ENCODE peak calls at places on chromosomes 1 and 21, in seven cellular contexts. Y is spleen, V is left ventricle myocardium inferior, L is transverse colon, J is neuronal stem cell, R is mesendoderm, D is lung. P is an unnamed sample.
A peak's percentile ranks its signal among the peaks of the same experiment; 100 is the strongest.

GRCh38 chr1:46581685-46582455 is 22.2 kb downstream of the MKNK1 start:
- DNase-seq in V (no peak), Y (no peak), J (no peak), L (no peak), D (no peak), R (no peak), P (no peak)

GRCh38 chr1:171983584-171983983 is 142.3 kb downstream of the DNM3 start:
- DNase-seq in Y (no peak), V (no peak), D (no peak), J (no peak), L (no peak), R (peak; percentile 18), P (peak; percentile 58)

GRCh38 chr1:152461544-152461943 is 47.5 kb upstream of the CRNN start:
- DNase-seq in Y (no peak), R (peak; percentile 57), L (peak; percentile 51), V (peak; percentile 18), J (no peak), D (peak; percentile 51), P (peak; percentile 82)

GRCh38 chr1:153355445-153356071 is 2.1 kb upstream of the S100A9 start:
- DNase-seq in Y (peak; percentile 94), V (peak; percentile 61), L (peak; percentile 59), R (peak; percentile 90), J (no peak), D (peak; percentile 72), P (peak; percentile 84)

GRCh38 chr1:115838805-115839705 is 1.9 kb downstream of the NHLH2 start:
- DNase-seq in R (peak; percentile 78), V (no peak), J (no peak), Y (no peak), D (no peak), L (no peak), P (no peak)

GRCh38 chr1:58401991-58402390 is 144.5 kb downstream of the OMA1 start:
- DNase-seq in L (no peak), Y (no peak), V (no peak), J (no peak), D (no peak), R (no peak), P (peak; percentile 41)

GRCh38 chr1:155049651-155050559 is 1.2 kb upstream of the ADAM15 start:
- DNase-seq in J (no peak), V (no peak), Y (no peak), R (no peak), L (no peak), D (no peak), P (peak; percentile 40)

GRCh38 chr21:31343680-31344480 is at the start of gene TIAM1:
- DNase-seq in Y (no peak), D (peak; percentile 42), L (peak; percentile 36), V (peak; percentile 68), R (peak; percentile 93), J (peak; percentile 42), P (peak; percentile 59)

GRCh38 chr1:207867136-207868081 is 43.5 kb downstream of the CD34 start:
- DNase-seq in R (no peak), J (no peak), Y (peak; percentile 90), L (peak; percentile 32), D (peak; percentile 36), V (peak; percentile 63), P (no peak)

GRCh38 chr1:83064589-83065242 is 934.2 kb downstream of the TTLL7 start:
- DNase-seq in J (no peak), Y (no peak), R (no peak), D (no peak), L (no peak), V (no peak), P (no peak)

GRCh38 chr1:70284366-70284765 is 63.2 kb downstream of the SRSF11 start:
- DNase-seq in Y (no peak), J (no peak), V (no peak), R (no peak), D (no peak), L (no peak), P (no peak)

GRCh38 chr1:37561794-37562132 is 5.0 kb downstream of the DNALI1 start:
- DNase-seq in R (peak; percentile 64), D (no peak), J (no peak), Y (no peak), V (no peak), L (no peak), P (no peak)

GRCh38 chr1:66532798-66533783 is 862 bp upstream of the SGIP1 start:
- DNase-seq in D (no peak), Y (peak; percentile 75), V (peak; percentile 19), R (peak; percentile 47), J (peak; percentile 38), L (no peak), P (no peak)

GRCh38 chr1:105137543-105138444 is 1388.1 kb downstream of the AMY1C start:
- DNase-seq in Y (peak; percentile 69), D (no peak), J (peak; percentile 29), L (no peak), V (no peak), R (peak; percentile 77), P (peak; percentile 67)

GRCh38 chr1:171115280-171115897 is 24.7 kb downstream of the FMO3 start:
- DNase-seq in Y (no peak), J (no peak), D (no peak), R (no peak), V (no peak), L (no peak), P (peak; percentile 77)

GRCh38 chr1:14607295-14607694 is 8.8 kb downstream of the KAZN start:
- DNase-seq in V (no peak), J (no peak), R (no peak), L (no peak), Y (no peak), D (no peak), P (no peak)

GRCh38 chr1:48643193-48643592 is 133.5 kb downstream of the BEND5 start:
- DNase-seq in V (no peak), J (no peak), D (no peak), L (no peak), Y (no peak), R (no peak), P (no peak)

GRCh38 chr21:35697321-35697808 is 363.0 kb downstream of the SETD4 start:
- DNase-seq in Y (no peak), D (peak; percentile 62), J (no peak), L (peak; percentile 46), V (peak; percentile 66), R (no peak), P (peak; percentile 92)

GRCh38 chr1:211088156-211088555 is 45.8 kb downstream of the KCNH1 start:
- DNase-seq in R (no peak), V (no peak), J (no peak), Y (no peak), D (no peak), L (no peak), P (no peak)

GRCh38 chr21:38712076-38712475 is 93.7 kb upstream of the ETS2 start:
- DNase-seq in R (peak; percentile 88), Y (no peak), D (no peak), J (no peak), L (peak; percentile 44), V (no peak), P (peak; percentile 64)

GRCh38 chr1:153565529-153566374 is at the start of gene S100A2:
- DNase-seq in R (peak; percentile 51), D (peak; percentile 71), L (peak; percentile 55), J (no peak), V (no peak), Y (peak; percentile 80), P (no peak)

GRCh38 chr1:156510709-156511108 is 10.1 kb upstream of the MEF2D start:
- DNase-seq in Y (no peak), J (no peak), R (no peak), V (peak; percentile 85), D (peak; percentile 88), L (peak; percentile 82), P (no peak)
- H3K27ac ChIP-seq in Y (no peak overlapping the region), J (no peak overlapping the region), R (no peak overlapping the region), V (peak overlapping the region; percentile 100), D (peak overlapping the region; percentile 89), L (peak overlapping the region; percentile 99), P (no peak overlapping the region)

GRCh38 chr1:21628798-21629393 is 40.3 kb downstream of the RAP1GAP start:
- DNase-seq in V (no peak), J (no peak), Y (no peak), D (no peak), R (peak; percentile 57), L (no peak), P (no peak)

GRCh38 chr1:21624577-21625389 is 44.4 kb downstream of the RAP1GAP start:
- DNase-seq in D (no peak), V (no peak), J (no peak), L (no peak), R (no peak), Y (no peak), P (no peak)

GRCh38 chr1:21629971-21630370 is 39.2 kb downstream of the RAP1GAP start:
- DNase-seq in R (no peak), V (no peak), Y (no peak), J (no peak), D (no peak), L (no peak), P (no peak)

GRCh38 chr1:21625390-21626190 is 43.6 kb downstream of the RAP1GAP start:
- DNase-seq in Y (no peak), J (no peak), L (no peak), R (no peak), D (no peak), V (no peak), P (no peak)

GRCh38 chr1:21626921-21627339 is 42.2 kb downstream of the RAP1GAP start:
- DNase-seq in L (no peak), J (no peak), Y (no peak), R (no peak), V (no peak), D (no peak), P (no peak)
- H3K4me1 ChIP-seq in L (peaks cover 10% of the 10 kb centered on the region), J (peaks cover 9% of the 10 kb centered on the region), Y (peaks cover 12% of the 10 kb centered on the region), R (peaks cover 11% of the 10 kb centered on the region), V (peaks cover 8% of the 10 kb centered on the region), D (no peaks in the 10 kb centered on the region), P (no peaks in the 10 kb centered on the region)

GRCh38 chr1:116879478-116880133 is 30.1 kb upstream of the PTGFRN start:
- DNase-seq in J (no peak), V (no peak), D (no peak), L (no peak), R (no peak), Y (no peak), P (no peak)

GRCh38 chr1:116878804-116879477 is 30.8 kb upstream of the PTGFRN start:
- DNase-seq in V (peak; percentile 52), J (peak; percentile 47), Y (no peak), L (no peak), R (peak; percentile 82), D (no peak), P (peak; percentile 56)

GRCh38 chr1:116881879-116882520 is 27.7 kb upstream of the PTGFRN start:
- DNase-seq in D (peak; percentile 51), L (peak; percentile 30), Y (no peak), J (no peak), R (peak; percentile 85), V (peak; percentile 28), P (peak; percentile 31)

GRCh38 chr1:116882866-116883265 is 26.9 kb upstream of the PTGFRN start:
- DNase-seq in D (no peak), Y (no peak), L (no peak), J (no peak), V (no peak), R (no peak), P (no peak)

DNA sequence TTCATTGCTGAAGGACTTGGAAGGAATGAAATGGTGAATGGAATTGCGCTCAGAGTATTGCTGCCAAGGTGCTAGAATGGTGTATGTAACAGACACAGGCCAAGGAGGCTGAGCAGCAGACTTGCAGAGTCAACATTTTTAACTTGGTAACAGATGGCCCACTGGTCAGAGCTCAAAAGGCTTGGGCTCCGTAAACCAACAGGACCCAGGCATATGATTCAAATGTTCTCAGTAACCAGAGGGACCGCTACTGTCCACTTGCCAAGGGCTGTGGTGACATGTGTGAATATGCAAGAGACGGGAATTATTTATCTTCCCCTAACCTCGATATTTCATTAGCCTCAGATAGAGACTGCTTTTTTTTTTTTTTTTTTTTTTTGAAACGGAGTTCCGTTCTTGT is 28.8 kb upstream of the PTGFRN start:
- DNase-seq in Y (no peak), R (no peak), D (no peak), L (no peak), J (no peak), V (peak; percentile 45), P (no peak)
- H3K27me3 ChIP-seq in Y (no peaks in the 10 kb centered on the region), R (no peaks in the 10 kb centered on the region), D (no peaks in the 10 kb centered on the region), L (no peaks in the 10 kb centered on the region), J (no peaks in the 10 kb centered on the region), V (no peaks in the 10 kb centered on the region), P (no peaks in the 10 kb centered on the region)

GRCh38 chr1:196344462-196344861 is 263.8 kb downstream of the KCNT2 start:
- DNase-seq in V (no peak), J (peak; percentile 8), L (no peak), D (no peak), R (no peak), Y (no peak), P (no peak)
- H3K27ac ChIP-seq in V (no peak overlapping the region), J (no peak overlapping the region), L (no peak overlapping the region), D (no peak overlapping the region), R (no peak overlapping the region), Y (no peak overlapping the region), P (no peak overlapping the region)

P was measured in cardiac muscle cell.